ENCODE peak calls at places on chromosomes 4 and X, in eight cellular contexts. One of them, this sample, is unnamed.
A peak's percentile ranks its signal among the peaks of the same experiment; 100 is the strongest.

GRCh38 chrX:46325312-46325877 is 219.8 kb downstream of the ZNF674 start:
- DNase-seq in left ventricle myocardium inferior: no peak
- DNase-seq in endothelial cell of umbilical vein: peak; percentile 69
- DNase-seq in uterus: no peak
- DNase-seq in mammary epithelial cell: peak; percentile 92
- DNase-seq in upper lobe of left lung: peak; percentile 21
- DNase-seq in cardiac muscle cell: peak; percentile 57
- DNase-seq in stomach: no peak
- DNase-seq in this sample: no peak

GRCh38 chrX:110145854-110146253 is 142.9 kb downstream of the TMEM164 start:
- DNase-seq in endothelial cell of umbilical vein: peak; percentile 36
- DNase-seq in cardiac muscle cell: peak; percentile 48
- DNase-seq in uterus: peak; percentile 20
- DNase-seq in stomach: no peak
- DNase-seq in mammary epithelial cell: peak; percentile 7
- DNase-seq in upper lobe of left lung: peak; percentile 40
- DNase-seq in left ventricle myocardium inferior: no peak
- DNase-seq in this sample: no peak

GRCh38 chrX:97672608-97673007 is 788.9 kb downstream of the RPA4 start:
- DNase-seq in left ventricle myocardium inferior: no peak
- DNase-seq in stomach: no peak
- DNase-seq in upper lobe of left lung: no peak
- DNase-seq in endothelial cell of umbilical vein: no peak
- DNase-seq in cardiac muscle cell: no peak
- DNase-seq in mammary epithelial cell: no peak
- DNase-seq in uterus: no peak
- DNase-seq in this sample: no peak

GRCh38 chr4:166481739-166482138 is 608.7 kb downstream of the TLL1 start:
- DNase-seq in left ventricle myocardium inferior: no peak
- DNase-seq in endothelial cell of umbilical vein: no peak
- DNase-seq in stomach: no peak
- DNase-seq in cardiac muscle cell: no peak
- DNase-seq in uterus: no peak
- DNase-seq in upper lobe of left lung: no peak
- DNase-seq in mammary epithelial cell: no peak
- DNase-seq in this sample: no peak

GRCh38 chrX:47859686-47860085 is 23.0 kb downstream of the ZNF81 start:
- DNase-seq in cardiac muscle cell: no peak
- DNase-seq in stomach: no peak
- DNase-seq in mammary epithelial cell: no peak
- DNase-seq in upper lobe of left lung: no peak
- DNase-seq in uterus: no peak
- DNase-seq in endothelial cell of umbilical vein: no peak
- DNase-seq in left ventricle myocardium inferior: no peak
- DNase-seq in this sample: no peak

GRCh38 chr4:125315571-125316390 is 1.0 kb downstream of the FAT4 start:
- DNase-seq in upper lobe of left lung: peak; percentile 32
- DNase-seq in left ventricle myocardium inferior: peak; percentile 57
- DNase-seq in uterus: peak; percentile 33
- DNase-seq in mammary epithelial cell: peak; percentile 51
- DNase-seq in stomach: peak; percentile 31
- DNase-seq in cardiac muscle cell: peak; percentile 66
- DNase-seq in endothelial cell of umbilical vein: peak; percentile 62
- DNase-seq in this sample: no peak

GRCh38 chr4:13452927-13453579 is 31.1 kb downstream of the RAB28 start:
- DNase-seq in upper lobe of left lung: no peak
- DNase-seq in left ventricle myocardium inferior: no peak
- DNase-seq in endothelial cell of umbilical vein: no peak
- DNase-seq in stomach: no peak
- DNase-seq in uterus: no peak
- DNase-seq in cardiac muscle cell: no peak
- DNase-seq in mammary epithelial cell: no peak
- DNase-seq in this sample: no peak

GRCh38 chr4:78749972-78750727 is 26.0 kb upstream of the BMP2K start:
- DNase-seq in stomach: no peak
- DNase-seq in cardiac muscle cell: no peak
- DNase-seq in uterus: no peak
- DNase-seq in left ventricle myocardium inferior: no peak
- DNase-seq in endothelial cell of umbilical vein: peak; percentile 60
- DNase-seq in upper lobe of left lung: no peak
- DNase-seq in mammary epithelial cell: no peak
- DNase-seq in this sample: no peak

GRCh38 chr4:174244441-174244840 is 39.0 kb downstream of the FBXO8 start:
- DNase-seq in upper lobe of left lung: no peak
- DNase-seq in endothelial cell of umbilical vein: no peak
- DNase-seq in uterus: no peak
- DNase-seq in mammary epithelial cell: peak; percentile 59
- DNase-seq in left ventricle myocardium inferior: no peak
- DNase-seq in stomach: no peak
- DNase-seq in cardiac muscle cell: no peak
- DNase-seq in this sample: no peak

GRCh38 chr4:8130346-8131066 is 28.1 kb downstream of the ABLIM2 start:
- DNase-seq in endothelial cell of umbilical vein: no peak
- DNase-seq in left ventricle myocardium inferior: no peak
- DNase-seq in upper lobe of left lung: no peak
- DNase-seq in cardiac muscle cell: no peak
- DNase-seq in uterus: no peak
- DNase-seq in stomach: no peak
- DNase-seq in mammary epithelial cell: no peak
- DNase-seq in this sample: no peak

GRCh38 chr4:124065941-124066340 is 646.6 kb downstream of the ANKRD50 start:
- DNase-seq in left ventricle myocardium inferior: no peak
- DNase-seq in cardiac muscle cell: no peak
- DNase-seq in upper lobe of left lung: no peak
- DNase-seq in mammary epithelial cell: no peak
- DNase-seq in stomach: no peak
- DNase-seq in uterus: no peak
- DNase-seq in endothelial cell of umbilical vein: no peak
- DNase-seq in this sample: no peak

GRCh38 chr4:89556596-89557305 is 249.2 kb upstream of the GPRIN3 start:
- DNase-seq in cardiac muscle cell: peak; percentile 21
- DNase-seq in upper lobe of left lung: no peak
- DNase-seq in mammary epithelial cell: peak; percentile 5
- DNase-seq in left ventricle myocardium inferior: no peak
- DNase-seq in stomach: no peak
- DNase-seq in endothelial cell of umbilical vein: peak; percentile 49
- DNase-seq in uterus: no peak
- DNase-seq in this sample: no peak

GRCh38 chrX:629230-630006 is 1.2 kb upstream of the SHOX start:
- DNase-seq in left ventricle myocardium inferior: no peak
- DNase-seq in cardiac muscle cell: no peak
- DNase-seq in stomach: no peak
- DNase-seq in uterus: no peak
- DNase-seq in mammary epithelial cell: no peak
- DNase-seq in endothelial cell of umbilical vein: no peak
- DNase-seq in upper lobe of left lung: no peak
- DNase-seq in this sample: no peak

GRCh38 chrX:2561461-2561860 is 60.7 kb upstream of the DHRSX start:
- DNase-seq in left ventricle myocardium inferior: no peak
- DNase-seq in endothelial cell of umbilical vein: no peak
- DNase-seq in uterus: no peak
- DNase-seq in upper lobe of left lung: no peak
- DNase-seq in mammary epithelial cell: no peak
- DNase-seq in cardiac muscle cell: no peak
- DNase-seq in stomach: no peak
- DNase-seq in this sample: no peak

GRCh38 chrX:104315555-104315954 is 60.8 kb upstream of the ESX1 start:
- DNase-seq in left ventricle myocardium inferior: no peak
- DNase-seq in upper lobe of left lung: no peak
- DNase-seq in stomach: no peak
- DNase-seq in endothelial cell of umbilical vein: peak; percentile 61
- DNase-seq in mammary epithelial cell: peak; percentile 59
- DNase-seq in cardiac muscle cell: peak; percentile 55
- DNase-seq in uterus: no peak
- DNase-seq in this sample: no peak

GRCh38 chr4:118773082-118773792 is 62.7 kb downstream of the SEC24D start:
- DNase-seq in cardiac muscle cell: no peak
- DNase-seq in endothelial cell of umbilical vein: peak; percentile 40
- DNase-seq in mammary epithelial cell: no peak
- DNase-seq in uterus: no peak
- DNase-seq in upper lobe of left lung: no peak
- DNase-seq in left ventricle myocardium inferior: no peak
- DNase-seq in stomach: no peak
- DNase-seq in this sample: no peak

GRCh38 chr4:124019749-124020549 is 623.4 kb downstream of the SPRY1 start:
- DNase-seq in stomach: no peak
- DNase-seq in endothelial cell of umbilical vein: no peak
- DNase-seq in left ventricle myocardium inferior: no peak
- DNase-seq in upper lobe of left lung: no peak
- DNase-seq in cardiac muscle cell: peak; percentile 35
- DNase-seq in uterus: no peak
- DNase-seq in mammary epithelial cell: no peak
- DNase-seq in this sample: no peak

GRCh38 chr4:185479507-185479971 is 8.0 kb upstream of the CCDC110 start:
- DNase-seq in uterus: no peak
- DNase-seq in stomach: no peak
- DNase-seq in endothelial cell of umbilical vein: no peak
- DNase-seq in mammary epithelial cell: no peak
- DNase-seq in upper lobe of left lung: no peak
- DNase-seq in left ventricle myocardium inferior: no peak
- DNase-seq in cardiac muscle cell: no peak
- DNase-seq in this sample: no peak

GRCh38 chr4:147975325-147975724 is 243.4 kb downstream of the ARHGAP10 start:
- DNase-seq in upper lobe of left lung: no peak
- DNase-seq in uterus: no peak
- DNase-seq in stomach: no peak
- DNase-seq in endothelial cell of umbilical vein: no peak
- DNase-seq in cardiac muscle cell: peak; percentile 33
- DNase-seq in left ventricle myocardium inferior: no peak
- DNase-seq in mammary epithelial cell: peak; percentile 32
- DNase-seq in this sample: no peak

GRCh38 chr4:16764622-16765021 is 133.8 kb downstream of the LDB2 start:
- DNase-seq in uterus: no peak
- DNase-seq in mammary epithelial cell: no peak
- DNase-seq in left ventricle myocardium inferior: no peak
- DNase-seq in upper lobe of left lung: no peak
- DNase-seq in cardiac muscle cell: peak; percentile 25
- DNase-seq in endothelial cell of umbilical vein: peak; percentile 21
- DNase-seq in stomach: no peak
- DNase-seq in this sample: no peak
- TF ChIP-seq CTCF in uterus: no peak
- TF ChIP-seq CTCF in mammary epithelial cell: no peak
- TF ChIP-seq CTCF in left ventricle myocardium inferior: peak; percentile 45
- TF ChIP-seq CTCF in upper lobe of left lung: no peak
- TF ChIP-seq CTCF in cardiac muscle cell: peak; percentile 31
- TF ChIP-seq CTCF in endothelial cell of umbilical vein: peak; percentile 16
- TF ChIP-seq CTCF in stomach: no peak
- TF ChIP-seq CTCF in this sample: no peak

GRCh38 chrX:71623714-71624113 is 5.4 kb upstream of the CXCR3 start:
- DNase-seq in cardiac muscle cell: no peak
- DNase-seq in upper lobe of left lung: no peak
- DNase-seq in endothelial cell of umbilical vein: no peak
- DNase-seq in mammary epithelial cell: no peak
- DNase-seq in left ventricle myocardium inferior: no peak
- DNase-seq in uterus: no peak
- DNase-seq in stomach: no peak
- DNase-seq in this sample: no peak

GRCh38 chrX:71621644-71622346 is 3.5 kb upstream of the CXCR3 start:
- DNase-seq in left ventricle myocardium inferior: no peak
- DNase-seq in uterus: no peak
- DNase-seq in upper lobe of left lung: no peak
- DNase-seq in endothelial cell of umbilical vein: no peak
- DNase-seq in cardiac muscle cell: peak; percentile 20
- DNase-seq in mammary epithelial cell: no peak
- DNase-seq in stomach: no peak
- DNase-seq in this sample: no peak

GRCh38 chrX:71623105-71623450 is 4.8 kb upstream of the CXCR3 start:
- DNase-seq in uterus: no peak
- DNase-seq in mammary epithelial cell: no peak
- DNase-seq in left ventricle myocardium inferior: no peak
- DNase-seq in endothelial cell of umbilical vein: no peak
- DNase-seq in stomach: no peak
- DNase-seq in cardiac muscle cell: no peak
- DNase-seq in upper lobe of left lung: no peak
- DNase-seq in this sample: no peak

GRCh38 chrX:71625471-71625870 is 7.2 kb upstream of the CXCR3 start:
- DNase-seq in upper lobe of left lung: no peak
- DNase-seq in uterus: no peak
- DNase-seq in stomach: no peak
- DNase-seq in mammary epithelial cell: no peak
- DNase-seq in left ventricle myocardium inferior: no peak
- DNase-seq in cardiac muscle cell: no peak
- DNase-seq in endothelial cell of umbilical vein: no peak
- DNase-seq in this sample: no peak

GRCh38 chrX:71622347-71623104 is 4.2 kb upstream of the CXCR3 start:
- DNase-seq in upper lobe of left lung: peak; percentile 87
- DNase-seq in endothelial cell of umbilical vein: peak; percentile 67
- DNase-seq in cardiac muscle cell: peak; percentile 83
- DNase-seq in mammary epithelial cell: peak; percentile 65
- DNase-seq in stomach: peak; percentile 79
- DNase-seq in uterus: peak; percentile 80
- DNase-seq in left ventricle myocardium inferior: peak; percentile 77
- DNase-seq in this sample: peak; percentile 45
- H3K27ac ChIP-seq in upper lobe of left lung: peak overlapping the region; percentile 86
- H3K27ac ChIP-seq in endothelial cell of umbilical vein: peak overlapping the region; percentile 75
- H3K27ac ChIP-seq in cardiac muscle cell: peak overlapping the region; percentile 88
- H3K27ac ChIP-seq in mammary epithelial cell: no peak overlapping the region
- H3K27ac ChIP-seq in stomach: peak overlapping the region; percentile 77
- H3K27ac ChIP-seq in uterus: peak overlapping the region; percentile 70
- H3K27ac ChIP-seq in left ventricle myocardium inferior: peak overlapping the region; percentile 81
- H3K27ac ChIP-seq in this sample: peak overlapping the region; percentile 54

GRCh38 chr4:4666693-4667642 is 125.1 kb upstream of the STX18 start:
- DNase-seq in cardiac muscle cell: peak; percentile 74
- DNase-seq in endothelial cell of umbilical vein: no peak
- DNase-seq in mammary epithelial cell: no peak
- DNase-seq in stomach: no peak
- DNase-seq in upper lobe of left lung: no peak
- DNase-seq in left ventricle myocardium inferior: no peak
- DNase-seq in uterus: no peak
- DNase-seq in this sample: no peak
- TF ChIP-seq CTCF in cardiac muscle cell: no peak
- TF ChIP-seq CTCF in endothelial cell of umbilical vein: no peak
- TF ChIP-seq CTCF in mammary epithelial cell: no peak
- TF ChIP-seq CTCF in stomach: no peak
- TF ChIP-seq CTCF in upper lobe of left lung: no peak
- TF ChIP-seq CTCF in left ventricle myocardium inferior: no peak
- TF ChIP-seq CTCF in uterus: no peak
- TF ChIP-seq CTCF in this sample: no peak

DNA sequence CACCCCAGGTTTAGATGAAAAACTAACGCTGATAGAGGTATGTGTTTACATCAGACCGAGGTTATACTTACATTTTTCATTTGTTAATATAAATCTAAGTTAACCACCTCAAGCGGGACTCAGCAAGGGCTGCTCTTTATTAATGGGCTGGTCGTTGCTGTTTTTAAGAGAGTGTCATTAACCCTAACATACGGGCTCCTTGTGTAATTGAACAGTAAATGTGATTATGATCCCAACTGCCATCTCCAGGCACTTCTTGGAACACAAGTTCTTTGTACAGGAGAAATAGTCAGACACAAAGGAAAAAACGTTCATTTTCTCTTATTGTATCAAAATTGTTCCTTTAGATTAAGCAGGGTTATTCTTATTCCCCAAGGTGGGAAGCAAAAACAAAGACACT is 95.7 kb downstream of the RASL11B start:
- DNase-seq in cardiac muscle cell: no peak
- DNase-seq in stomach: no peak
- DNase-seq in uterus: no peak
- DNase-seq in endothelial cell of umbilical vein: no peak
- DNase-seq in left ventricle myocardium inferior: no peak
- DNase-seq in upper lobe of left lung: no peak
- DNase-seq in mammary epithelial cell: no peak
- DNase-seq in this sample: no peak
- H3K27ac ChIP-seq in cardiac muscle cell: peak overlapping the region; percentile 59
- H3K27ac ChIP-seq in stomach: peak overlapping the region; percentile 4
- H3K27ac ChIP-seq in uterus: peak overlapping the region; percentile 38
- H3K27ac ChIP-seq in endothelial cell of umbilical vein: no peak overlapping the region
- H3K27ac ChIP-seq in left ventricle myocardium inferior: peak overlapping the region; percentile 67
- H3K27ac ChIP-seq in upper lobe of left lung: no peak overlapping the region
- H3K27ac ChIP-seq in mammary epithelial cell: no peak overlapping the region
- H3K27ac ChIP-seq in this sample: no peak overlapping the region